ENCODE peak calls at places on chromosome 15, in six cellular contexts. One of them, this sample, is unnamed.

GRCh38 chr15:40928975-40929729 is at the start of gene DLL4:
- DNase-seq in prostate gland: peak; percentile 55
- DNase-seq in HFF-Myc: no peak
- DNase-seq in neural crest cell: peak; percentile 41
- DNase-seq in left kidney: peak; percentile 83
- DNase-seq in DMS53: peak; percentile 97
- DNase-seq in this sample: peak; percentile 76

GRCh38 chr15:90570643-90571042 is 40.9 kb downstream of the CRTC3 start:
- DNase-seq in prostate gland: no peak
- DNase-seq in HFF-Myc: no peak
- DNase-seq in neural crest cell: no peak
- DNase-seq in left kidney: no peak
- DNase-seq in DMS53: no peak
- DNase-seq in this sample: no peak

GRCh38 chr15:71015342-71015741 is 99.9 kb upstream of the THSD4 start:
- DNase-seq in prostate gland: no peak
- DNase-seq in HFF-Myc: no peak
- DNase-seq in neural crest cell: no peak
- DNase-seq in left kidney: no peak
- DNase-seq in DMS53: no peak
- DNase-seq in this sample: no peak

GRCh38 chr15:25092661-25093060 is 137.9 kb downstream of the SNRPN start:
- DNase-seq in prostate gland: no peak
- DNase-seq in HFF-Myc: no peak
- DNase-seq in neural crest cell: no peak
- DNase-seq in left kidney: no peak
- DNase-seq in DMS53: no peak
- DNase-seq in this sample: no peak

GRCh38 chr15:31327674-31328424 is 1.2 kb downstream of the KLF13 start:
- DNase-seq in prostate gland: peak; percentile 54
- DNase-seq in HFF-Myc: no peak
- DNase-seq in neural crest cell: peak; percentile 26
- DNase-seq in left kidney: peak; percentile 85
- DNase-seq in DMS53: peak; percentile 77
- DNase-seq in this sample: peak; percentile 48

GRCh38 chr15:42494998-42495360 is 455 bp upstream of the SNAP23 start:
- DNase-seq in prostate gland: peak; percentile 73
- DNase-seq in HFF-Myc: peak; percentile 45
- DNase-seq in neural crest cell: no peak
- DNase-seq in left kidney: peak; percentile 65
- DNase-seq in DMS53: peak; percentile 65
- DNase-seq in this sample: no peak

GRCh38 chr15:66293419-66294156 is at the start of gene DIS3L:
- DNase-seq in prostate gland: peak; percentile 36
- DNase-seq in HFF-Myc: no peak
- DNase-seq in neural crest cell: peak; percentile 52
- DNase-seq in left kidney: peak; percentile 89
- DNase-seq in DMS53: peak; percentile 86
- DNase-seq in this sample: no peak

GRCh38 chr15:79769081-79769481 is 127.7 kb downstream of the MTHFS start:
- DNase-seq in prostate gland: no peak
- DNase-seq in HFF-Myc: no peak
- DNase-seq in neural crest cell: no peak
- DNase-seq in left kidney: no peak
- DNase-seq in DMS53: peak; percentile 9
- DNase-seq in this sample: no peak

GRCh38 chr15:41689834-41690233 is 29.6 kb downstream of the MGA start:
- DNase-seq in prostate gland: no peak
- DNase-seq in HFF-Myc: no peak
- DNase-seq in neural crest cell: no peak
- DNase-seq in left kidney: no peak
- DNase-seq in DMS53: no peak
- DNase-seq in this sample: no peak

GRCh38 chr15:42510258-42511009 is 15.0 kb downstream of the SNAP23 start:
- DNase-seq in prostate gland: no peak
- DNase-seq in HFF-Myc: no peak
- DNase-seq in neural crest cell: no peak
- DNase-seq in left kidney: no peak
- DNase-seq in DMS53: no peak
- DNase-seq in this sample: no peak

GRCh38 chr15:77797270-77797669 is 164.6 kb upstream of the LINGO1 start:
- DNase-seq in prostate gland: no peak
- DNase-seq in HFF-Myc: no peak
- DNase-seq in neural crest cell: no peak
- DNase-seq in left kidney: no peak
- DNase-seq in DMS53: peak; percentile 31
- DNase-seq in this sample: no peak

GRCh38 chr15:63918317-63918672 is 84.5 kb upstream of the HERC1 start:
- DNase-seq in prostate gland: no peak
- DNase-seq in HFF-Myc: no peak
- DNase-seq in neural crest cell: no peak
- DNase-seq in left kidney: no peak
- DNase-seq in DMS53: peak; percentile 78
- DNase-seq in this sample: no peak

GRCh38 chr15:74730619-74731316 is 5.4 kb upstream of the CYP1A1 start:
- DNase-seq in prostate gland: no peak
- DNase-seq in HFF-Myc: no peak
- DNase-seq in neural crest cell: no peak
- DNase-seq in left kidney: no peak
- DNase-seq in DMS53: no peak
- DNase-seq in this sample: no peak

GRCh38 chr15:90268415-90268814 is 2.9 kb downstream of the NGRN start:
- DNase-seq in prostate gland: no peak
- DNase-seq in HFF-Myc: no peak
- DNase-seq in neural crest cell: no peak
- DNase-seq in left kidney: no peak
- DNase-seq in DMS53: peak; percentile 9
- DNase-seq in this sample: no peak

GRCh38 chr15:70432924-70433500 is 330.3 kb downstream of the UACA start:
- DNase-seq in prostate gland: no peak
- DNase-seq in HFF-Myc: no peak
- DNase-seq in neural crest cell: peak; percentile 20
- DNase-seq in left kidney: peak; percentile 32
- DNase-seq in DMS53: no peak
- DNase-seq in this sample: peak; percentile 51

GRCh38 chr15:68210821-68211655 is 5.9 kb upstream of the CALML4 start:
- DNase-seq in prostate gland: no peak
- DNase-seq in HFF-Myc: no peak
- DNase-seq in neural crest cell: peak; percentile 72
- DNase-seq in left kidney: peak; percentile 83
- DNase-seq in DMS53: peak; percentile 40
- DNase-seq in this sample: no peak

GRCh38 chr15:71279757-71280141 is 164.5 kb downstream of the THSD4 start:
- DNase-seq in prostate gland: no peak
- DNase-seq in HFF-Myc: no peak
- DNase-seq in neural crest cell: no peak
- DNase-seq in left kidney: no peak
- DNase-seq in DMS53: no peak
- DNase-seq in this sample: no peak

GRCh38 chr15:41911691-41912345 is 18.0 kb upstream of the SPTBN5 start:
- DNase-seq in prostate gland: no peak
- DNase-seq in HFF-Myc: no peak
- DNase-seq in neural crest cell: no peak
- DNase-seq in left kidney: no peak
- DNase-seq in DMS53: no peak
- DNase-seq in this sample: no peak

GRCh38 chr15:73691398-73691797 is 7.2 kb downstream of the CD276 start:
- DNase-seq in prostate gland: no peak
- DNase-seq in HFF-Myc: no peak
- DNase-seq in neural crest cell: no peak
- DNase-seq in left kidney: peak; percentile 38
- DNase-seq in DMS53: no peak
- DNase-seq in this sample: peak; percentile 53

GRCh38 chr15:41928100-41928499 is 34.2 kb upstream of the SPTBN5 start:
- DNase-seq in prostate gland: no peak
- DNase-seq in HFF-Myc: no peak
- DNase-seq in neural crest cell: no peak
- DNase-seq in left kidney: no peak
- DNase-seq in DMS53: peak; percentile 70
- DNase-seq in this sample: no peak

GRCh38 chr15:29747837-29748417 is 74.3 kb downstream of the TJP1 start:
- DNase-seq in prostate gland: no peak
- DNase-seq in HFF-Myc: no peak
- DNase-seq in neural crest cell: no peak
- DNase-seq in left kidney: no peak
- DNase-seq in DMS53: peak; percentile 28
- DNase-seq in this sample: no peak

GRCh38 chr15:57495554-57496235 is 96.0 kb upstream of the MYZAP start:
- DNase-seq in prostate gland: no peak
- DNase-seq in HFF-Myc: no peak
- DNase-seq in neural crest cell: no peak
- DNase-seq in left kidney: peak; percentile 39
- DNase-seq in DMS53: no peak
- DNase-seq in this sample: no peak

GRCh38 chr15:85702321-85703230 is 92.1 kb downstream of the KLHL25 start:
- DNase-seq in prostate gland: no peak
- DNase-seq in HFF-Myc: no peak
- DNase-seq in neural crest cell: no peak
- DNase-seq in left kidney: peak; percentile 40
- DNase-seq in DMS53: no peak
- DNase-seq in this sample: no peak

GRCh38 chr15:98009169-98009568 is 48.7 kb downstream of the ARRDC4 start:
- DNase-seq in prostate gland: no peak
- DNase-seq in HFF-Myc: no peak
- DNase-seq in neural crest cell: no peak
- DNase-seq in left kidney: no peak
- DNase-seq in DMS53: no peak
- DNase-seq in this sample: no peak

GRCh38 chr15:81480645-81481053 is 106.6 kb upstream of the TMC3 start:
- DNase-seq in prostate gland: peak; percentile 56
- DNase-seq in HFF-Myc: peak; percentile 35
- DNase-seq in neural crest cell: peak; percentile 66
- DNase-seq in left kidney: peak; percentile 79
- DNase-seq in DMS53: peak; percentile 73
- DNase-seq in this sample: peak; percentile 54

GRCh38 chr15:74128785-74129350 is 1.5 kb upstream of the ISLR2 start:
- DNase-seq in prostate gland: no peak
- DNase-seq in HFF-Myc: no peak
- DNase-seq in neural crest cell: no peak
- DNase-seq in left kidney: peak; percentile 46
- DNase-seq in DMS53: peak; percentile 46
- DNase-seq in this sample: peak; percentile 31

GRCh38 chr15:65743637-65744252 is 48.3 kb downstream of the DENND4A start:
- DNase-seq in prostate gland: no peak
- DNase-seq in HFF-Myc: no peak
- DNase-seq in neural crest cell: no peak
- DNase-seq in left kidney: no peak
- DNase-seq in DMS53: no peak
- DNase-seq in this sample: no peak

GRCh38 chr15:94673801-94674200 is 442.4 kb downstream of the MCTP2 start:
- DNase-seq in prostate gland: no peak
- DNase-seq in HFF-Myc: no peak
- DNase-seq in neural crest cell: no peak
- DNase-seq in left kidney: no peak
- DNase-seq in DMS53: no peak
- DNase-seq in this sample: no peak

GRCh38 chr15:67080900-67081431 is 15.6 kb downstream of the SMAD3 start:
- DNase-seq in prostate gland: no peak
- DNase-seq in HFF-Myc: no peak
- DNase-seq in neural crest cell: no peak
- DNase-seq in left kidney: peak; percentile 84
- DNase-seq in DMS53: no peak
- DNase-seq in this sample: no peak

GRCh38 chr15:98649996-98650870 is 1.9 kb downstream of the IGF1R start:
- DNase-seq in prostate gland: peak; percentile 25
- DNase-seq in HFF-Myc: no peak
- DNase-seq in neural crest cell: peak; percentile 15
- DNase-seq in left kidney: peak; percentile 82
- DNase-seq in DMS53: peak; percentile 42
- DNase-seq in this sample: no peak

GRCh38 chr15:101482526-101483371 is 6.8 kb downstream of the PCSK6 start:
- DNase-seq in prostate gland: no peak
- DNase-seq in HFF-Myc: no peak
- DNase-seq in neural crest cell: no peak
- DNase-seq in left kidney: peak; percentile 46
- DNase-seq in DMS53: no peak
- DNase-seq in this sample: no peak

GRCh38 chr15:97210277-97210676 is 750.2 kb upstream of the ARRDC4 start:
- DNase-seq in prostate gland: no peak
- DNase-seq in HFF-Myc: no peak
- DNase-seq in neural crest cell: no peak
- DNase-seq in left kidney: no peak
- DNase-seq in DMS53: no peak
- DNase-seq in this sample: no peak

GRCh38 chr15:99437315-99438221 is 128.2 kb upstream of the MEF2A start:
- DNase-seq in prostate gland: peak; percentile 2
- DNase-seq in HFF-Myc: no peak
- DNase-seq in neural crest cell: no peak
- DNase-seq in left kidney: peak; percentile 36
- DNase-seq in DMS53: peak; percentile 12
- DNase-seq in this sample: no peak

GRCh38 chr15:31605467-31605931 is 278.9 kb downstream of the KLF13 start:
- DNase-seq in prostate gland: no peak
- DNase-seq in HFF-Myc: no peak
- DNase-seq in neural crest cell: peak; percentile 28
- DNase-seq in left kidney: peak; percentile 39
- DNase-seq in DMS53: no peak
- DNase-seq in this sample: no peak

GRCh38 chr15:67064607-67065530 is 533 bp upstream of the SMAD3 start:
- DNase-seq in prostate gland: peak; percentile 34
- DNase-seq in HFF-Myc: no peak
- DNase-seq in neural crest cell: peak; percentile 60
- DNase-seq in left kidney: no peak
- DNase-seq in DMS53: peak; percentile 73
- DNase-seq in this sample: no peak

GRCh38 chr15:28891588-28891987 is 5.8 kb downstream of the APBA2 start:
- DNase-seq in prostate gland: no peak
- DNase-seq in HFF-Myc: no peak
- DNase-seq in neural crest cell: no peak
- DNase-seq in left kidney: no peak
- DNase-seq in DMS53: no peak
- DNase-seq in this sample: no peak

GRCh38 chr15:77012868-77013267 is 17.9 kb downstream of the PSTPIP1 start:
- DNase-seq in prostate gland: no peak
- DNase-seq in HFF-Myc: no peak
- DNase-seq in neural crest cell: no peak
- DNase-seq in left kidney: no peak
- DNase-seq in DMS53: no peak
- DNase-seq in this sample: no peak

GRCh38 chr15:67109141-67110034 is 44.0 kb downstream of the SMAD3 start:
- DNase-seq in prostate gland: no peak
- DNase-seq in HFF-Myc: peak; percentile 76
- DNase-seq in neural crest cell: no peak
- DNase-seq in left kidney: peak; percentile 95
- DNase-seq in DMS53: no peak
- DNase-seq in this sample: no peak